ENCODE peak calls at places on chromosomes 5 and 9, in eight cellular contexts. U, C, N, W, O, P, I and K are unnamed samples.

GRCh38 chr9:76984476-76984875 is 35.0 kb upstream of the FOXB2 start:
- DNase-seq in N (no peak), I (no peak), W (no peak), P (no peak), U (no peak), C (no peak), O (no peak), K (no peak)

GRCh38 chr9:6106576-6107339 is 91.3 kb upstream of the RANBP6 start:
- DNase-seq in N (peak), U (peak), I (peak), W (peak), P (peak), O (no peak), C (no peak), K (no peak)

GRCh38 chr5:43017438-43017820 is 22.7 kb downstream of the ANXA2R start:
- DNase-seq in C (no peak), I (no peak), O (no peak), W (peak), U (no peak), N (no peak), P (peak), K (peak)

GRCh38 chr9:92184041-92184564 is 68.9 kb upstream of the SPTLC1 start:
- DNase-seq in N (no peak), O (no peak), I (no peak), C (no peak), W (no peak), P (no peak), U (no peak), K (no peak)

GRCh38 chr9:89730715-89731114 is 125.9 kb downstream of the GADD45G start:
- DNase-seq in W (no peak), C (no peak), N (no peak), U (no peak), I (no peak), P (no peak), O (no peak), K (no peak)

GRCh38 chr5:36417668-36418067 is 116.0 kb upstream of the RANBP3L start:
- DNase-seq in W (no peak), O (no peak), N (no peak), U (no peak), P (no peak), C (no peak), I (no peak), K (no peak)

GRCh38 chr5:62568800-62569432 is 9.7 kb upstream of the LRRC70 start:
- DNase-seq in N (no peak), U (no peak), C (no peak), I (no peak), O (no peak), W (no peak), P (no peak), K (no peak)

GRCh38 chr9:109027176-109027575 is 13.9 kb upstream of the CTNNAL1 start:
- DNase-seq in C (no peak), P (no peak), W (peak), U (no peak), N (no peak), I (no peak), O (no peak), K (no peak)

GRCh38 chr9:72586388-72587160 is 65.2 kb downstream of the TMC1 start:
- DNase-seq in P (peak), W (no peak), C (no peak), N (no peak), I (no peak), O (no peak), U (peak), K (no peak)

GRCh38 chr9:126093771-126094170 is 232.9 kb upstream of the MVB12B start:
- DNase-seq in P (no peak), C (no peak), I (no peak), U (no peak), W (no peak), O (no peak), N (no peak), K (no peak)

GRCh38 chr5:159444441-159445082 is 114.3 kb upstream of the IL12B start:
- DNase-seq in C (peak), P (peak), N (no peak), I (peak), W (no peak), U (peak), O (no peak), K (no peak)

GRCh38 chr5:145697251-145698016 is 137.7 kb downstream of the PRELID2 start:
- DNase-seq in I (peak), U (peak), N (peak), O (no peak), P (peak), W (no peak), C (no peak), K (no peak)

GRCh38 chr5:9621379-9621903 is 8.7 kb downstream of the TAS2R1 start:
- DNase-seq in P (no peak), N (no peak), W (no peak), U (peak), I (no peak), C (no peak), O (no peak), K (no peak)

GRCh38 chr5:169152453-169152852 is 148.5 kb downstream of the SLIT3 start:
- DNase-seq in N (no peak), P (no peak), I (no peak), U (no peak), O (no peak), C (no peak), W (no peak), K (no peak)

GRCh38 chr5:54180616-54181015 is 129.8 kb downstream of the ARL15 start:
- DNase-seq in N (no peak), P (no peak), O (no peak), W (no peak), U (peak), C (no peak), I (no peak), K (no peak)

GRCh38 chr5:14842117-14842516 is 29.5 kb downstream of the ANKH start:
- DNase-seq in N (no peak), O (no peak), W (no peak), C (no peak), U (no peak), I (no peak), P (no peak), K (no peak)

GRCh38 chr5:173488144-173488543 is 128.3 kb downstream of the BOD1 start:
- DNase-seq in P (no peak), C (no peak), W (no peak), N (no peak), O (no peak), I (no peak), U (no peak), K (no peak)